ENCODE peak calls at places on chromosome 13, in nine cellular contexts. S, C, U, I, E, Z, B, R and P are unnamed samples.

GRCh38 chr13:30341815-30342570 is 34.6 kb upstream of the KATNAL1 start:
- DNase-seq in S (peak), I (peak), E (no peak), R (no peak), U (peak), B (no peak), C (no peak), Z (no peak), P (peak)

GRCh38 chr13:32734511-32734910 is 148.3 kb downstream of the PDS5B start:
- DNase-seq in E (peak), U (peak), C (no peak), R (no peak), S (peak), Z (no peak), I (no peak), B (no peak), P (peak)

GRCh38 chr13:71609271-71609670 is 257.7 kb downstream of the DACH1 start:
- DNase-seq in R (no peak), C (no peak), B (no peak), U (no peak), Z (no peak), E (no peak), S (no peak), I (no peak), P (no peak)

GRCh38 chr13:37476874-37477273 is 121.7 kb downstream of the POSTN start:
- DNase-seq in C (no peak), E (no peak), U (peak), B (no peak), S (no peak), R (no peak), Z (no peak), I (peak), P (peak)

GRCh38 chr13:83184150-83184475 is 698.2 kb downstream of the SLITRK1 start:
- DNase-seq in B (no peak), E (no peak), C (no peak), I (no peak), S (no peak), R (no peak), U (no peak), Z (no peak), P (no peak)

GRCh38 chr13:37595162-37595561 is 3.4 kb downstream of the POSTN start:
- DNase-seq in R (no peak), I (no peak), E (no peak), C (no peak), U (peak), B (peak), S (no peak), Z (no peak), P (no peak)

GRCh38 chr13:46479691-46480090 is 73.3 kb upstream of the LRCH1 start:
- DNase-seq in R (no peak), C (no peak), B (no peak), I (no peak), E (no peak), U (no peak), Z (no peak), S (no peak), P (no peak)

GRCh38 chr13:30736921-30737320 is 1.6 kb downstream of the ALOX5AP start:
- DNase-seq in C (no peak), S (no peak), E (no peak), B (no peak), Z (no peak), R (no peak), I (no peak), U (no peak), P (no peak)

GRCh38 chr13:88031980-88032562 is 360.9 kb downstream of the SLITRK5 start:
- DNase-seq in Z (no peak), C (no peak), S (peak), R (no peak), I (no peak), B (no peak), E (no peak), U (peak), P (peak)

GRCh38 chr13:51644649-51645048 is 60.4 kb downstream of the WDFY2 start:
- DNase-seq in Z (no peak), I (no peak), E (no peak), S (peak), C (no peak), U (peak), R (no peak), B (no peak), P (peak)

GRCh38 chr13:20525144-20525600 is 485 bp downstream of the CRYL1 start:
- DNase-seq in U (peak), E (peak), R (no peak), S (peak), B (peak), C (no peak), Z (no peak), I (peak), P (peak)

GRCh38 chr13:112635323-112635722 is 47.4 kb upstream of the TUBGCP3 start:
- DNase-seq in E (no peak), U (no peak), C (no peak), S (no peak), I (no peak), Z (no peak), R (no peak), B (no peak), P (no peak)

GRCh38 chr13:23081246-23081645 is 99.5 kb upstream of the SGCG start:
- DNase-seq in R (no peak), I (peak), C (no peak), E (no peak), U (peak), Z (no peak), B (no peak), S (no peak), P (no peak)

GRCh38 chr13:23621316-23621645 is 51.1 kb downstream of the TNFRSF19 start:
- DNase-seq in I (peak), U (peak), E (no peak), Z (no peak), R (no peak), C (no peak), S (peak), B (no peak), P (peak)

GRCh38 chr13:100473493-100474044 is 115.0 kb downstream of the GGACT start:
- DNase-seq in E (no peak), C (no peak), S (no peak), Z (no peak), U (no peak), R (no peak), I (no peak), B (no peak), P (no peak)

GRCh38 chr13:90362718-90363117 is 984.8 kb upstream of the MIR17HG start:
- DNase-seq in I (no peak), S (no peak), E (no peak), B (no peak), C (no peak), R (no peak), U (no peak), Z (no peak), P (no peak)

GRCh38 chr13:97432917-97433726 is 847 bp upstream of the RAP2A start:
- DNase-seq in B (peak), U (peak), Z (peak), E (peak), S (peak), R (peak), I (peak), C (peak), P (peak)

GRCh38 chr13:46751811-46752635 is 44.9 kb downstream of the ESD start:
- DNase-seq in I (no peak), B (no peak), C (peak), U (peak), R (no peak), Z (no peak), S (peak), E (peak), P (no peak)

GRCh38 chr13:94112227-94112626 is 367.3 kb downstream of the DCT start:
- DNase-seq in B (no peak), I (peak), C (no peak), R (no peak), U (peak), E (no peak), Z (no peak), S (peak), P (peak)

GRCh38 chr13:92433386-92433785 is 793.2 kb upstream of the GPC6 start:
- DNase-seq in E (no peak), U (no peak), C (no peak), I (no peak), S (no peak), Z (no peak), B (no peak), R (no peak), P (no peak)

GRCh38 chr13:45827318-45827717 is 24.2 kb downstream of the SIAH3 start:
- DNase-seq in E (no peak), R (no peak), Z (no peak), C (no peak), I (no peak), B (no peak), U (no peak), S (no peak), P (no peak)

GRCh38 chr13:76596216-76596615 is 290.0 kb downstream of the KCTD12 start:
- DNase-seq in S (no peak), C (no peak), B (no peak), R (no peak), E (no peak), Z (no peak), U (no peak), I (no peak), P (no peak)

GRCh38 chr13:35741657-35742056 is 265.2 kb upstream of the MAB21L1 start:
- DNase-seq in Z (no peak), U (no peak), I (no peak), E (no peak), R (no peak), C (no peak), B (no peak), S (no peak), P (no peak)

GRCh38 chr13:84651288-84651687 is 769.0 kb upstream of the SLITRK1 start:
- DNase-seq in S (peak), E (no peak), B (no peak), I (no peak), R (no peak), C (no peak), Z (no peak), U (peak), P (peak)

GRCh38 chr13:81048026-81048461 is 707.1 kb upstream of the SPRY2 start:
- DNase-seq in C (no peak), E (no peak), I (no peak), R (no peak), Z (no peak), S (no peak), B (no peak), U (no peak), P (no peak)

GRCh38 chr13:42485272-42485671 is 88.7 kb upstream of the TNFSF11 start:
- DNase-seq in E (no peak), C (no peak), B (no peak), Z (no peak), R (no peak), S (no peak), U (no peak), I (no peak), P (peak)

GRCh38 chr13:101575591-101575990 is 123.1 kb downstream of the ITGBL1 start:
- DNase-seq in U (peak), R (no peak), E (no peak), B (no peak), I (no peak), Z (no peak), C (no peak), S (no peak), P (no peak)

GRCh38 chr13:79485014-79485441 is 4.1 kb downstream of the NDFIP2 start:
- DNase-seq in U (peak), Z (no peak), R (no peak), B (no peak), S (peak), E (peak), I (peak), C (no peak), P (peak)

GRCh38 chr13:73440296-73440895 is 381.6 kb downstream of the KLF5 start:
- DNase-seq in B (no peak), R (no peak), E (peak), S (peak), C (no peak), Z (no peak), U (peak), I (no peak), P (no peak)

GRCh38 chr13:76884167-76884566 is 2.0 kb downstream of the KCTD12 start:
- DNase-seq in R (no peak), C (no peak), E (no peak), B (no peak), Z (no peak), I (no peak), U (peak), S (peak), P (no peak)

GRCh38 chr13:101514695-101515275 is 62.3 kb downstream of the ITGBL1 start:
- DNase-seq in C (peak), R (no peak), B (peak), U (peak), Z (peak), E (no peak), I (no peak), S (peak), P (no peak)

GRCh38 chr13:32427852-32428580 is at the start of gene N4BP2L1:
- DNase-seq in I (peak), S (peak), E (peak), C (peak), B (no peak), U (peak), R (peak), Z (no peak), P (no peak)

GRCh38 chr13:22897571-22898314 is 283.0 kb upstream of the SGCG start:
- DNase-seq in E (no peak), C (no peak), U (no peak), I (no peak), S (no peak), R (no peak), B (no peak), Z (no peak), P (no peak)

GRCh38 chr13:31477961-31478360 is 261.4 kb upstream of the RXFP2 start:
- DNase-seq in Z (no peak), U (peak), I (peak), E (no peak), S (no peak), R (no peak), B (no peak), C (no peak), P (no peak)

GRCh38 chr13:51330741-51331140 is 8.8 kb upstream of the SERPINE3 start:
- DNase-seq in U (peak), C (no peak), E (no peak), B (no peak), Z (no peak), I (peak), R (no peak), S (no peak), P (no peak)

GRCh38 chr13:76872686-76873085 is 13.5 kb downstream of the KCTD12 start:
- DNase-seq in R (no peak), E (no peak), U (no peak), C (no peak), I (no peak), B (no peak), Z (no peak), S (no peak), P (no peak)

GRCh38 chr13:93505104-93505952 is 278.7 kb downstream of the GPC6 start:
- DNase-seq in C (no peak), I (no peak), S (no peak), Z (no peak), U (peak), R (no peak), E (no peak), B (no peak), P (peak)